ENCODE peak calls at places on chromosomes 13 and 19, in seven cellular contexts. R is mucosa of descending colon, I is adrenal gland, H is keratinocyte, K is neural progenitor cell, V is tibial nerve, B is cardiac fibroblast. T is an unnamed sample.

GRCh38 chr19:22545751-22546150 is 88.4 kb upstream of the ZNF492 start:
- DNase-seq in R (peak), I (peak), H (no peak), K (peak), V (no peak), B (no peak), T (no peak)

GRCh38 chr19:5172859-5173577 is 167.6 kb downstream of the PTPRS start:
- DNase-seq in R (no peak), I (peak), H (peak), K (no peak), V (no peak), B (peak), T (peak)

GRCh38 chr19:6718741-6719539 is 1.5 kb downstream of the C3 start:
- DNase-seq in R (no peak), I (peak), H (no peak), K (peak), V (no peak), B (peak), T (no peak)

GRCh38 chr13:23828866-23829265 is 60.3 kb downstream of the MIPEP start:
- DNase-seq in R (no peak), I (no peak), H (no peak), K (no peak), V (no peak), B (peak), T (no peak)

GRCh38 chr13:95185311-95185710 is 115.9 kb downstream of the ABCC4 start:
- DNase-seq in R (no peak), I (no peak), H (no peak), K (no peak), V (no peak), B (no peak), T (no peak)

GRCh38 chr13:36818483-36819063 is 449 bp upstream of the RFXAP start:
- DNase-seq in R (no peak), I (no peak), H (no peak), K (no peak), V (no peak), B (peak), T (no peak)

GRCh38 chr19:32901504-32902161 is 32.1 kb upstream of the SLC7A9 start:
- DNase-seq in R (no peak), I (no peak), H (no peak), K (no peak), V (no peak), B (no peak), T (no peak)

GRCh38 chr13:41222259-41222852 is 28.0 kb upstream of the KBTBD7 start:
- DNase-seq in R (peak), I (peak), H (peak), K (peak), V (no peak), B (peak), T (peak)

GRCh38 chr13:29106651-29107050 is 286.5 kb downstream of the MTUS2 start:
- DNase-seq in R (no peak), I (no peak), H (no peak), K (no peak), V (no peak), B (no peak), T (no peak)

GRCh38 chr19:47848871-47849473 is 10.1 kb upstream of the TPRX2 start:
- DNase-seq in R (peak), I (peak), H (no peak), K (peak), V (no peak), B (peak), T (no peak)

GRCh38 chr13:111304041-111304544 is 16.3 kb upstream of the TEX29 start:
- DNase-seq in R (no peak), I (no peak), H (no peak), K (no peak), V (no peak), B (no peak), T (no peak)

GRCh38 chr13:38135590-38135989 is 214.1 kb upstream of the UFM1 start:
- DNase-seq in R (no peak), I (no peak), H (no peak), K (peak), V (no peak), B (no peak), T (no peak)

GRCh38 chr13:34833562-34834182 is 108.4 kb upstream of the NBEA start:
- DNase-seq in R (no peak), I (no peak), H (no peak), K (peak), V (no peak), B (no peak), T (no peak)

GRCh38 chr19:33722456-33723239 is 74.0 kb upstream of the KCTD15 start:
- DNase-seq in R (no peak), I (no peak), H (no peak), K (no peak), V (no peak), B (no peak), T (no peak)

GRCh38 chr13:53064721-53065120 is 36.1 kb downstream of the OLFM4 start:
- DNase-seq in R (peak), I (no peak), H (no peak), K (no peak), V (no peak), B (no peak), T (no peak)

GRCh38 chr13:30915691-30916541 is 9.8 kb downstream of the MEDAG start:
- DNase-seq in R (no peak), I (no peak), H (no peak), K (no peak), V (no peak), B (no peak), T (no peak)

GRCh38 chr13:99258210-99258860 is at the start of gene GPR18:
- DNase-seq in R (no peak), I (no peak), H (no peak), K (no peak), V (no peak), B (no peak), T (no peak)

GRCh38 chr13:113364371-113364932 is 522 bp upstream of the GRTP1 start:
- DNase-seq in R (no peak), I (peak), H (no peak), K (no peak), V (no peak), B (no peak), T (no peak)

GRCh38 chr19:13817018-13817614 is 21.9 kb downstream of the ZSWIM4 start:
- DNase-seq in R (peak), I (no peak), H (no peak), K (peak), V (no peak), B (no peak), T (no peak)

GRCh38 chr13:94352057-94352456 is 127.4 kb downstream of the DCT start:
- DNase-seq in R (no peak), I (no peak), H (no peak), K (no peak), V (no peak), B (peak), T (no peak)

GRCh38 chr19:11422163-11423068 is 3.3 kb upstream of the RGL3 start:
- DNase-seq in R (peak), I (peak), H (peak), K (peak), V (peak), B (peak), T (no peak)

GRCh38 chr13:30388401-30389283 is 33.7 kb upstream of the UBE2L5 start:
- DNase-seq in R (no peak), I (peak), H (no peak), K (peak), V (no peak), B (peak), T (no peak)

GRCh38 chr13:112248406-112248760 is 127.8 kb upstream of the SPACA7 start:
- DNase-seq in R (no peak), I (no peak), H (no peak), K (no peak), V (no peak), B (no peak), T (no peak)

DNA sequence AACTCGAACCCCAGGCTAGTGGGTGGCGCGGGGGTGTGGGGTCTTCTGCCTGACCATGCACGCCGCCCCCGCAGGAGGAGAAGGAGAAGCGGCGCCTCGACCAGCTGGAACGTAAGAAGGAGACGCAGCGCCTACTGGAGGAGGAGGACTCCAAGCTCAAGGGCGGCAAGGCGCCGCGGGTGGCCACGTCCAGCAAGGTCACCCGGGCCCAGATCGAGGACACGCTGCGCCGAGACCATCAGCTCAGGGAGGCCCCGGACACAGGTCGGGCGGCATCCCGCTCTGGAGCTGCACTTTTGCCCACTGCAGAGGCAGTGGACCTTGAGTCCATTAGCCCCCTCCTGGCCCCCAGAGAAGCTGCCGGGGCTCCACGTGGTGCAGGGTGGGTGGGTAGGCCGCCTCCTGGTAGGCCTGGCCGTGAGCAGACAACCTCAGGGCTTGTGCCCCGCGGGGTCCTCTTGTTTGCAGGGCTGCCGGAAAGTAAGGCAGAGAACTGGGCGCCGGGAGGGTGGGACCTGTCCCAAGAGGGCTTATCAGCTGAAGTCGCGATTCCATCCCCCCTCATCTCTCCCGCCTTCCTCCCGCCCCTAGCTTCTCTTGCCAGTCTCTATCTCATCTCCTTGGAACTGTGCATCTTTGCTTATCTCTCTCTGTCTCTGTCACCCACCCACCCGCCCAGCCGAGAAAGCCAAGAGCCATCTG is 9.9 kb downstream of the CCDC124 start:
- DNase-seq in R (no peak), I (peak), H (no peak), K (no peak), V (no peak), B (no peak), T (no peak)
- H3K4me3 ChIP-seq in R (no peak), I (no peak), H (no peak), K (no peak), V (no peak), B (no peak), T (no peak)

DNA sequence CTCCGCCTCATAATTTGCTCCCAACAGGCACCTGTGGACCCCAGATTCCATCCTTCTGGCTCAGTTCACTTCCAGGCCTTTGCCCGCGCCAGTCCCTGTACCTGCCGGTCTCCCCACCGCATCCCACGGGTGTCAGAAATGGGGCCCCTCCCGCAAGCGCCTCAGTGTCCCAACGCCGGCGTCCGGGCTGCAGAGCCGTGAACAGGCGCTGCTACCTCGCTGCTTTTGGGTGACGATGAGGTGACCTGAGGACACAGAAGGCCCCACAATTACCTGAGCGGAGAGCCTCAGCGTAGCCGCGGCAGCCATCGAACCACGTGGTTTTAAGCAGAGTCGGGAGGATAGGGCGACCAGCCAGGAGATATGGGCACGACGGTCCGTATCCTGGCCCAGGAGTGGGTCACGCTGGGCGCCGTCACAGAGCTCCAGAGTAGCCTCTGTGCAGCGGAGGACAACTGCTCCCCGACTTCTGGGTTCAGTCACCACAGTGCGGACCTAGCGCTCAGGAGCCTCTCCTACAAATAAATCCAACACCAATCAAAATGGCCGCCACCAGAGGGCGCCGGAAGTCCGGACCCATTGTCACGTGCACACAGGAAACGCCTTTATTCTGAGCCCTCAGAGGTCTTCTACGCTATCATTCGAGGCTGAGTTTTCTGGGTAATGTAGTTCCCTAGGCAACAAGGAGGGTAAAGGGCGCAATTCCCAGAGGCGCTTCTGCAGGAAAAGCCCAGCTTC is at the start of gene ZNF814:
- DNase-seq in R (peak), I (peak), H (peak), K (peak), V (peak), B (peak), T (peak)
- TF ChIP-seq CTCF in R (no peak), I (peak), H (peak), K (peak), V (no peak), B (no peak), T (no peak)

DNA sequence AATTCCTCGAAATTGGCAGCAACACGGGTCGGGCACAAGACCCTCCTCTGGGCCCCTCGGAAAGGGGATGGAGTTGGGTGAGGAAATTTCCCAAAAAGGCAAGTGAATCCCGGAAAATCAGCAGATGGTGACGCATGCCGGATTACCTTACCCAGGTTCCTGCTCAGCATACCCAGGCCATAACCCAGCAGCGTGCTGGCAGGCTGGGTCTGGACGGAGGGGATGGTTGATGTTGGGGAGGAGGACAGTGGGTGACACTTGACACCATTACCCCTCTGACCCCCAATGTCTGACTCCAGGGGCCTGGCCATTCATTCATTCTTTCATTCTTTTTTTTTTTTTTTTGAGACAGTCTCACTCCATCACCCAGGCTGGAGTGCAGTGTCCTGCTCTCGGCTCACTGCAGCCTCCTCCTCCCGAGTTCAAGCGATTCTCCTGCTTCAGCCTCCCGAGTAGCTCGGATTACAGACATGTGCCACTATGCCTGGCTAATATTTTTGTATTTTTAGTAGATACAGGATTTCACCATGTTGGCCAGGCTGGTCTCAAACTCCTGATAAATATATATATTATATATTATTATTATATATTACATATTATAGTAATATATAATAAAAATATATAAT is 794 bp downstream of the PVR start:
- DNase-seq in R (peak), I (peak), H (no peak), K (peak), V (no peak), B (peak), T (no peak)
- H3K4me3 ChIP-seq in R (peak), I (peak), H (peak), K (peak), V (peak), B (peak), T (peak)

GRCh38 chr19:31459430-31459829 is 110.2 kb upstream of the TSHZ3 start:
- DNase-seq in R (no peak), I (no peak), H (no peak), K (no peak), V (no peak), B (no peak), T (no peak)
- TF ChIP-seq CTCF in R (no peak), I (no peak), H (no peak), K (peak), V (no peak), B (peak), T (peak)

DNA sequence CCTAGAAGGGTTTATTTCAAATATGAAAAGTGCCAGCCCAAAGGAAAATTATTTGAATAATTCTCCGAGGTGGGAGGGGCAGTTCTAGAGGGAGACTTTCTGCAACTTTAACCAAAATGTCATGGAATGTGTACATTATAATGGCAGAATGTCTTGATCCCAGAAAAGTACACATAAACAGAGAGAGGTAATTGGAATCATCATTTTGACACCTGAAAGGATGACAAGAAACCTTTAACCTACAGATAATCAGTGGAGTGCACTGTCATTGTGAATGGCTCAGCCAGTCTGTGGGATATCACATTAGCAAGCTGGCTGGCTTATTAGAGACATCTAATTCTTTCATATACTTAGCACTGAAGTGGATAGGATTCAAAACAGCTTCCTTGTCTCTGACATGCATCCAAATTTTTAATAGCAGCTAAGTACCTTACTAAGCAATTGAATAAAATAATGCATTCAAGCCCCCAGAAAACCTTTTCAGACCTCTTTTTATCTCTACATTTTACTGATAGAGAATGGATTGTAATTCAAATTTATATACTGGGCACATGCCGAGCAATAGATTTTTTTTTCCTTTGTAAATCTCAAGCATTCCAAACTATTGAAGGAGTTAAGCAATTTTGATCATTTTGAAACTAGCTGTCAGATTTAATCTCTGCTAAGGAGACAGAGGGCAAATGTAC is 468.6 kb downstream of the COG6 start:
- DNase-seq in R (no peak), I (no peak), H (no peak), K (no peak), V (no peak), B (no peak), T (no peak)
- H3K4me3 ChIP-seq in R (no peak), I (no peak), H (no peak), K (no peak), V (no peak), B (no peak), T (no peak)

GRCh38 chr19:42130254-42130573 is 2.0 kb downstream of the POU2F2 start:
- DNase-seq in R (no peak), I (no peak), H (peak), K (no peak), V (no peak), B (no peak), T (no peak)

GRCh38 chr19:42132030-42132628 is at the start of gene POU2F2:
- DNase-seq in R (peak), I (peak), H (no peak), K (peak), V (no peak), B (no peak), T (no peak)

GRCh38 chr19:42134671-42135070 is 2.4 kb upstream of the POU2F2 start:
- DNase-seq in R (no peak), I (no peak), H (no peak), K (no peak), V (no peak), B (no peak), T (no peak)

GRCh38 chr19:42131149-42132029 is 857 bp downstream of the POU2F2 start:
- DNase-seq in R (no peak), I (no peak), H (no peak), K (no peak), V (no peak), B (no peak), T (no peak)

GRCh38 chr19:42132851-42133528 is 744 bp upstream of the POU2F2 start:
- DNase-seq in R (peak), I (peak), H (no peak), K (peak), V (peak), B (peak), T (no peak)
- TF ChIP-seq CTCF in R (peak), I (peak), H (peak), K (peak), V (peak), B (peak), T (peak)

DNA sequence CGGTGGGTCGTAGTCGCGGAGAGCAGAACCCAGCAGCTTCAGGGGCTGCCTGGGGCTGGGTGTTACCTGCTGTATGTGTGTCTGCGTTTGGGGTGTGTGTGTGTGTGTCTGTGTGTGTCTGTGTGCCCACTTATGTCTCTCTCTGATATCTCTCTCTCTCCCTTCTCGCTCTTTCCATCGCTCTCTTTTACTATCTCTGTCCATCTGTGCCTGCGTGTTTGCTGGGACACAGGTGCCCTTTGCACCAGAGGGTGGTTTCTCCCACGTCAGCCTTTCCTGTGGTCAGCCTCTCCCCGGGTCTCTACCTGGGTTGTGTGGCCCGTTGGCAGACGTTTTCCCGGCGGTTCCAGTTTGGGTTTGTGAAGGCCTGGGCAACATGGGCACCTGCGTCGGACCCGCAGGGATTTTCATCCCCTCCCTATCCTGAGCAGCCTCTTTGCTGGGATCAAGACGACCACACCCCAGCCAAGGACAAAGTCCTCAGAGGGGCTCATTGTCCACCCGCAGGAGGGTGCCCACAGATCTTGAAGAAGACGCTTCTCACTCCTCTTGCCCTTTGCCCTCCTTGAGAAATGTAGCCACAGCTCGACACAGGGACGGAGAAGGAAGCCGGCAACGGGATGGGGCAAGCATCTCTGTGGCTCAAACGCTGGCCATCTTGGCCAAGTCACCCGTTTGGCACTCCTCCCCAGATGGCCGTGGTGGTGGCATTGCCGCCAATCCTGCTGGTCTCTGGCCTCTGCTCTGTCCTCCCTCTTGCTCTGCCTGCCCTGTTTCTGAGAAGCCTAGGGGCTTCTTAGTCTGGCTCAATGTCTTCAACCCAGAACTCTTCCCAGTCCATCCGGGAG is 43.3 kb downstream of the ZNF146 start:
- DNase-seq in R (no peak), I (no peak), H (no peak), K (no peak), V (no peak), B (no peak), T (no peak)
- H3K4me3 ChIP-seq in R (no peak), I (peak), H (no peak), K (no peak), V (peak), B (no peak), T (peak)

GRCh38 chr13:97659602-97660001 is 225.6 kb downstream of the RAP2A start:
- DNase-seq in R (peak), I (peak), H (no peak), K (peak), V (no peak), B (peak), T (no peak)
- TF ChIP-seq CTCF in R (no peak), I (peak), H (peak), K (peak), V (peak), B (peak), T (peak)

GRCh38 chr13:50127726-50128291 is 112.6 kb downstream of the KCNRG start:
- DNase-seq in R (peak), I (no peak), H (no peak), K (peak), V (no peak), B (no peak), T (no peak)
- H3K4me3 ChIP-seq in R (no peak), I (no peak), H (no peak), K (peak), V (peak), B (peak), T (peak)

T was measured in astrocyte of the cerebellum.